ENCODE peak calls at places on chromosomes 3 and 15, in eight cellular contexts. Z, E, B, Q, K, F, Y and G are unnamed samples. For H3K36me3, the result is how much of the 10 kb centered on the place peaks cover.

GRCh38 chr3:195882002-195882441 is 26.3 kb downstream of the TNK2 start:
- DNase-seq in K (no peak), Z (no peak), Y (peak), B (peak), F (no peak), Q (no peak), E (no peak), G (peak)

GRCh38 chr3:69214241-69214640 is 91.8 kb upstream of the LMOD3 start:
- DNase-seq in B (no peak), F (no peak), Z (no peak), E (peak), K (no peak), Q (no peak), Y (no peak), G (no peak)

GRCh38 chr3:121629601-121630000 is 31.1 kb downstream of the HCLS1 start:
- DNase-seq in F (no peak), Z (no peak), K (no peak), E (no peak), Y (no peak), Q (no peak), B (no peak), G (no peak)

GRCh38 chr3:11226042-11226370 is 46.2 kb upstream of the ATG7 start:
- DNase-seq in E (no peak), Q (no peak), Z (no peak), F (peak), K (no peak), B (no peak), Y (no peak), G (no peak)

GRCh38 chr15:76996526-76997401 is 1.8 kb downstream of the PSTPIP1 start:
- DNase-seq in Q (no peak), K (no peak), Y (peak), E (peak), B (no peak), F (no peak), Z (peak), G (peak)

GRCh38 chr3:53137835-53138446 is 7.7 kb upstream of the RFT1 start:
- DNase-seq in Q (no peak), E (no peak), Z (no peak), Y (no peak), K (no peak), B (no peak), F (no peak), G (no peak)

GRCh38 chr3:195542261-195542660 is 864 bp downstream of the PPP1R2 start:
- DNase-seq in K (no peak), Y (no peak), F (no peak), Q (no peak), B (no peak), Z (no peak), E (peak), G (no peak)

GRCh38 chr15:79675982-79676381 is 220.8 kb downstream of the MTHFS start:
- DNase-seq in E (no peak), K (no peak), Q (no peak), Z (no peak), B (no peak), Y (no peak), F (no peak), G (no peak)

GRCh38 chr3:72185549-72186484 is 400.9 kb upstream of the PROK2 start:
- DNase-seq in Q (no peak), E (peak), Z (no peak), K (no peak), F (no peak), Y (no peak), B (no peak), G (no peak)

GRCh38 chr15:75531041-75531450 is 48.1 kb downstream of the PTPN9 start:
- DNase-seq in Y (no peak), K (no peak), B (peak), E (peak), F (peak), Z (no peak), Q (no peak), G (no peak)

GRCh38 chr3:45575491-45575923 is 19.0 kb upstream of the LIMD1 start:
- DNase-seq in Z (no peak), Y (no peak), K (no peak), F (no peak), E (no peak), Q (no peak), B (no peak), G (no peak)

GRCh38 chr3:10004960-10005564 is 18.4 kb upstream of the EMC3 start:
- DNase-seq in Q (no peak), E (no peak), F (no peak), Y (no peak), Z (no peak), B (no peak), K (no peak), G (no peak)

GRCh38 chr15:43922021-43922420 is 95.2 kb downstream of the WDR76 start:
- DNase-seq in K (no peak), Q (no peak), Y (peak), F (no peak), Z (no peak), E (peak), B (no peak), G (no peak)

GRCh38 chr3:2303567-2303966 is 204.9 kb downstream of the CNTN4 start:
- DNase-seq in K (no peak), Y (no peak), Q (no peak), B (no peak), E (peak), F (peak), Z (no peak), G (no peak)

GRCh38 chr3:122081543-122081942 is 26.4 kb downstream of the CD86 start:
- DNase-seq in Z (no peak), K (no peak), Q (no peak), Y (no peak), B (no peak), E (no peak), F (no peak), G (no peak)

GRCh38 chr3:194387926-194388418 is 11.1 kb downstream of the GP5 start:
- DNase-seq in K (no peak), E (no peak), F (no peak), B (no peak), Y (no peak), Q (no peak), Z (no peak), G (no peak)

GRCh38 chr3:140731440-140732119 is 53.7 kb downstream of the TRIM42 start:
- DNase-seq in Y (no peak), K (no peak), Z (no peak), B (no peak), E (no peak), F (no peak), Q (no peak), G (no peak)

GRCh38 chr3:42473083-42473932 is 29.1 kb upstream of the VIPR1 start:
- DNase-seq in E (no peak), Q (peak), Z (no peak), F (peak), K (no peak), Y (no peak), B (no peak), G (no peak)

GRCh38 chr15:37055481-37055880 is 44.9 kb downstream of the MEIS2 start:
- DNase-seq in E (no peak), F (no peak), K (no peak), Q (no peak), Z (no peak), Y (no peak), B (no peak), G (no peak)

GRCh38 chr3:53750253-53751210 is 95.7 kb downstream of the CHDH start:
- DNase-seq in E (no peak), B (no peak), K (no peak), Q (no peak), Y (peak), Z (no peak), F (no peak), G (no peak)

DNA sequence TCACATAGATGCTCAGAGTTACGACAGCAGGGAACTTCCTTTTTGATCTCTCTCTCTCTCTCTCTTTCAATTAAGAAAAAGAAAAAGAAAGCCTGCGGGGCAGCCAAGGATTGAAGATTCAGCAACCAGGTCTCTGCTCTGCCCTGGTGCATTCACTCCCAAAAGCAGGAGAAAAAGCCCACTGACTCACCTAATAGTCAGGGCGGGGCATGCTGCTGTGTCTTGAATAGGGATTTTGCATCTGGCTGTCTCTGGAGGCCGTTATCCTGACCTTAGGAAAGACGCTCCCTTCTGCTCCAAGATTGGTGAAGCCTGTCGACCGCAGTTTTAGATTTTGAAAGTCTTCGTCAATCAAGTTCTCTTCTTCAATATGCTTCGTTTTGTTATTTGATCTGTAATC is 20.8 kb upstream of the ITGB5 start:
- DNase-seq in Z (no peak), Q (no peak), K (no peak), Y (no peak), F (no peak), B (no peak), E (no peak), G (no peak)
- H3K27ac ChIP-seq in Z (no peak), Q (no peak), K (no peak), Y (no peak), F (no peak), B (no peak), E (no peak), G (no peak)

GRCh38 chr3:60079076-60079475 is 1029.3 kb upstream of the CFAP20DC start:
- DNase-seq in B (no peak), K (no peak), E (no peak), Y (no peak), Z (peak), Q (no peak), F (no peak), G (no peak)
- H3K4me3 ChIP-seq in B (no peak), K (no peak), E (no peak), Y (no peak), Z (no peak), Q (no peak), F (no peak), G (no peak)

GRCh38 chr3:170759511-170760173 is 110.4 kb downstream of the RPL22L1 start:
- DNase-seq in Q (no peak), E (peak), Z (no peak), B (no peak), K (no peak), Y (no peak), F (peak), G (no peak)
- H3K36me3 ChIP-seq in Q (under half), E (under half), Z (under half), B (under half), K (under half), Y (under half), F (under half), G (under half)

DNA sequence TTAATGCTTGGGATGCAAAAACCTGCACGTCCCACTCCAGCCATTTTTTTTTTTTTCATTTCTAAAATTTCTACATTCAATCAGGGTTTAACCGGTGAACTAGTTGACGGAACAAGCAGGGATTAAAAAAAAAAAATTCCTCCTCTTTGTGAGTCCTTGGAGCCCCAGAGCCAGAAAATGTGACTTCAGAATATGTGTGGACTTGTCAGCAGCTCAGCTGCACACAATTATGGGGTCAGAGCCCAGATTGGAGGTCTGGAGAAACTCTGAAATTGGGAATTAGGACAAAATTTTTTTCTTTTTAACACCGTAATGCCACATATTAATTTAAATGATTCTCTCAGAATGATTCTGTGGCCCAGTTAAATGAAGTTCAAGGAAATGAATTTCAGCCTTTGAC is 921.0 kb upstream of the CFAP20DC start:
- DNase-seq in E (no peak), B (no peak), Z (no peak), Q (no peak), F (no peak), K (no peak), Y (no peak), G (no peak)
- H3K27ac ChIP-seq in E (no peak), B (no peak), Z (no peak), Q (no peak), F (no peak), K (no peak), Y (no peak), G (no peak)

DNA sequence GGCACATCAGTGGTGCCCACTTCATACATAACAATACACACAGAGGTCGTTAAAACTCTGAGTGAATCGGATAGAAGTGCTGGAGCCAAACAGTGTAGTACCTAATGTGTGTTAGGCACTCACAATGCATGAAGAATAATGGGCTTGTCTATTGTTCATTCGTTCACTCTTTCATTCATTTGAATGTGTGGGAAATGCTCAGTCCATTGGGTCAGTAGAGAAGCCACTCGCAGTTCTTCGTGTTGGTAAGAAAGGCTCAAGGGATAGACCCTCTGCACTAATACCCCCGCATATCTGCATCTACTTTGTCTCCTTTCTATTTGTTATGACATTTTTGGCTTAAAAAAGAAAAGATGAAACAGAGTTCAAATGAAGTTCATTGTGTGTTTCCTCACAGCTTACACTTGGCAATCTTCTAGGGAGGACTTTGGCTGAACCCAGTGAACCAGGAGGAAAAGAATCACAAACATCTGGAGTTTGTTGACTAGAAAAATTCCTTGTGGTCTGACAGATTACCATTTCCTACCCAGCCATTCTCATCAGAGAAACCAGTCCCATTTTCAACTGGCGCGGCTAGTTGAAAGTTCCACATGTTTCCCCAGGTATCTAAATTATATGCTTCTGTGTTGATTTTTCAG is 32.9 kb upstream of the MFSD1 start:
- DNase-seq in E (peak), K (no peak), B (no peak), Q (no peak), Z (no peak), F (no peak), Y (no peak), G (no peak)
- H3K4me3 ChIP-seq in E (no peak), K (no peak), B (peak), Q (peak), Z (no peak), F (no peak), Y (no peak), G (no peak)

GRCh38 chr3:8895829-8896228 is 67.4 kb downstream of the RAD18 start:
- DNase-seq in F (no peak), B (no peak), E (no peak), Q (no peak), K (no peak), Z (no peak), Y (no peak), G (no peak)

GRCh38 chr3:8893001-8893400 is 70.3 kb downstream of the RAD18 start:
- DNase-seq in E (no peak), F (no peak), Z (no peak), Q (no peak), K (no peak), B (no peak), Y (no peak), G (no peak)

GRCh38 chr3:8891328-8891727 is 71.9 kb downstream of the RAD18 start:
- DNase-seq in B (no peak), Z (no peak), K (no peak), Q (no peak), Y (no peak), F (no peak), E (no peak), G (no peak)

GRCh38 chr3:8888296-8888915 is 74.9 kb downstream of the RAD18 start:
- DNase-seq in Y (no peak), E (no peak), K (no peak), B (no peak), Q (no peak), Z (no peak), F (no peak), G (no peak)

DNA sequence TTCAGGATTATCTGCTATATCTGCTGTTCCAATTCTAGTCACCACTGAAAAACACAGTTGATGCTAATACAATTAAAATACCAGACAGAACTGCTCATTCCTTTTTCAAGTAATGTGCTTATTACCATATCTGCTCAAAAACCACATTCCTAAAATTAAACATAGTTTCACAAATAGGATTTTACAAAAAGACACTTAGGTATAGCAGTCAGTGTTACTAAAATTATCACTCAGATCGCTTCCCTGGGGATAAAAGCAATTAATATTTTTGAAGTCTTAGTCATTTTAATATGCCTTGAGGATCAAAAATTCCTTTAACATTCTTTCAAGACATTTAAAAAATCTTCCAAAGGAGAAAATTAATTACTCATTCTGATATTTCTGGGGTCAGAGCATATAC is 71.5 kb downstream of the RAD18 start:
- DNase-seq in F (no peak), B (no peak), E (no peak), Z (no peak), K (no peak), Q (no peak), Y (no peak), G (no peak)
- H3K36me3 ChIP-seq in F (under half), B (under half), E (under half), Z (under half), K (under half), Q (under half), Y (half or more), G (under half)

DNA sequence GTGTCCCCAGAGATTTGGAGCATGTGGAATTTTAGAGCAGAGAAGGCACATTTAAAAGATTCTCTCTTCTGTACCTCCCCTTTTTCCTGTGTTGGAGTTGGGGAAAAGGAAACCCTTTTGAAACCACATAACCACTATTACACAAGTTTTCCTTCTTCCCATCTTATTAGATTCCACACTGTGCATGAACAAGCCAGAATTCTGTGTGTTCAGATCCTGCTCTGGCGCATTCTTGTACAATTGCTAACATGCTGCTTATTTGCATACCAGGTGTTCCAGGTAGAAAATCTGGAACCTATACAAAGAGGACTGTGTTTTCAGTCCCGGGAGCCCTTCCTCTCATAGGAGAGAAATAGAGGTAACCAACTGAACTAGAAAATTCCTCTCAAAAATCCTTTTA is 2.6 kb upstream of the CIB2 start:
- DNase-seq in B (no peak), Q (no peak), K (no peak), F (no peak), Y (no peak), Z (no peak), E (peak), G (no peak)
- H3K27ac ChIP-seq in B (no peak), Q (no peak), K (no peak), F (no peak), Y (no peak), Z (no peak), E (peak), G (no peak)

GRCh38 chr3:17153209-17153608 is 268.5 kb downstream of the PLCL2 start:
- DNase-seq in Z (no peak), Q (no peak), B (no peak), F (no peak), Y (no peak), K (no peak), E (no peak), G (no peak)
- H3K4me3 ChIP-seq in Z (no peak), Q (no peak), B (no peak), F (no peak), Y (no peak), K (no peak), E (no peak), G (no peak)

DNA sequence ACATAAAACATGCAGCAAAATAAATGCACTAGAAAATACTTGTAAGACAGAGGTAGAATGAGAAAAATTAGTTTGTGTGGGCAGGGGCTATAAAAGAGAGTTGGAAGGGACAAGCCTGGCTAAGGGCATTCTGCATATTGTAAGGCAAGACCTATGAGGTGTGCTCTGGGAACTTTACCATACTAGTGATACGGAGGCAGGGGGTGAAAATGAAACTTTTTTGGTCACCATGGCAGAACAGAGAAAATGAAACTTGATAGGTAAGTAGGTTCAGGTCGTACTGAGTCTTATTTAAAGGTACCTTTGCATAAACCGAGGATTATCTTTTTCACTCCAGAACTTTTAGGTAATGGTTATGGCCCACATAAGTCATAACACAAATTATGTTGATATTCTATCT is 74.7 kb upstream of the ACKR4 start:
- DNase-seq in Q (no peak), E (no peak), Y (no peak), K (no peak), F (no peak), Z (no peak), B (no peak), G (no peak)
- H3K36me3 ChIP-seq in Q (half or more), E (under half), Y (half or more), K (under half), F (under half), Z (under half), B (under half), G (under half)